ENCODE peak calls at places on chromosome 15, in six cellular contexts. K is activated CD8-positive, alpha-beta T cell treated with anti-CD3 and anti-CD28 coated beads, Interleukin-2, amount 10 ng/mL, durations not matched to agents 7 days and 5 days; H is progenitor cell of endocrine pancreas; R is T47D; Y is GM12891; J is CD4-positive, alpha-beta memory T cell. W is an unnamed sample.

GRCh38 chr15:60392601-60392985 is 5.2 kb downstream of the ANXA2 start:
- DNase-seq in Y (no peak), J (peak; percentile 69), K (peak; percentile 33), R (peak; percentile 57), H (no peak), W (no peak)

GRCh38 chr15:63146684-63147083 is 10.6 kb downstream of the RPS27L start:
- DNase-seq in Y (no peak), R (peak; percentile 22), J (no peak), H (no peak), K (no peak), W (no peak)

GRCh38 chr15:80778621-80778963 is 578 bp upstream of the CEMIP start:
- DNase-seq in J (no peak), K (no peak), H (no peak), R (no peak), Y (no peak), W (no peak)

GRCh38 chr15:91853968-91854943 is 748 bp downstream of the SLCO3A1 start:
- DNase-seq in J (peak; percentile 45), K (peak; percentile 57), Y (no peak), H (peak; percentile 43), R (no peak), W (no peak)

GRCh38 chr15:68833734-68834334 is 13.1 kb upstream of the ANP32A start:
- DNase-seq in K (peak; percentile 48), R (no peak), Y (no peak), J (peak; percentile 47), H (no peak), W (no peak)

GRCh38 chr15:33100314-33100713 is 94.2 kb downstream of the FMN1 start:
- DNase-seq in J (no peak), H (no peak), Y (no peak), K (no peak), R (no peak), W (no peak)

GRCh38 chr15:101000271-101000681 is 81.1 kb downstream of the LRRK1 start:
- DNase-seq in H (no peak), R (no peak), K (peak; percentile 4), Y (no peak), J (no peak), W (no peak)

GRCh38 chr15:91132079-91132478 is 32.0 kb downstream of the SV2B start:
- DNase-seq in Y (no peak), J (no peak), K (no peak), H (no peak), R (peak; percentile 31), W (no peak)

GRCh38 chr15:49314729-49315128 is 108.3 kb upstream of the FGF7 start:
- DNase-seq in J (no peak), Y (no peak), R (no peak), K (no peak), H (no peak), W (no peak)

GRCh38 chr15:55515991-55516776 is 8.2 kb upstream of the DNAAF4 start:
- DNase-seq in R (peak; percentile 21), H (no peak), J (no peak), Y (no peak), K (no peak), W (no peak)

GRCh38 chr15:34336947-34337556 is 529 bp downstream of the SLC12A6 start:
- DNase-seq in J (peak; percentile 23), K (peak; percentile 48), Y (no peak), H (no peak), R (no peak), W (no peak)

GRCh38 chr15:62105266-62105665 is 38.5 kb downstream of the C2CD4A start:
- DNase-seq in R (no peak), J (no peak), Y (no peak), H (no peak), K (no peak), W (no peak)

GRCh38 chr15:74438696-74439316 is 5.0 kb upstream of the SEMA7A start:
- DNase-seq in J (peak; percentile 69), H (peak; percentile 49), K (peak; percentile 88), R (peak; percentile 86), Y (peak; percentile 73), W (peak; percentile 69)

GRCh38 chr15:76185716-76186115 is 125.6 kb downstream of the ETFA start:
- DNase-seq in J (no peak), Y (no peak), H (no peak), R (peak; percentile 87), K (peak; percentile 33), W (no peak)

GRCh38 chr15:32729700-32730099 is 11.9 kb downstream of the GREM1 start:
- DNase-seq in H (no peak), K (no peak), J (no peak), R (no peak), Y (no peak), W (no peak)

GRCh38 chr15:61762682-61763081 is 297.6 kb downstream of the VPS13C start:
- DNase-seq in Y (no peak), J (no peak), K (no peak), H (no peak), R (no peak), W (no peak)

GRCh38 chr15:70870066-70870465 is 16.1 kb upstream of the LARP6 start:
- DNase-seq in H (no peak), K (no peak), R (no peak), Y (no peak), J (no peak), W (no peak)

GRCh38 chr15:69540622-69541021 is 88.0 kb downstream of the RPLP1 start:
- DNase-seq in R (no peak), H (no peak), J (no peak), K (no peak), Y (no peak), W (no peak)

GRCh38 chr15:66996099-66996498 is 69.3 kb upstream of the SMAD3 start:
- DNase-seq in K (no peak), R (no peak), H (no peak), Y (no peak), J (no peak), W (no peak)

GRCh38 chr15:34815836-34816235 is 20.5 kb upstream of the ACTC1 start:
- DNase-seq in K (no peak), Y (no peak), H (no peak), R (no peak), J (no peak), W (no peak)

GRCh38 chr15:64453689-64454037 is 6.7 kb upstream of the ZNF609 start:
- DNase-seq in R (no peak), J (no peak), K (no peak), Y (no peak), H (no peak), W (no peak)

GRCh38 chr15:44340410-44340809 is 51.9 kb downstream of the GOLM2 start:
- DNase-seq in H (no peak), Y (no peak), K (no peak), R (peak; percentile 12), J (no peak), W (no peak)

GRCh38 chr15:92006186-92007028 is 152.9 kb downstream of the SLCO3A1 start:
- DNase-seq in K (no peak), R (no peak), H (no peak), J (no peak), Y (no peak), W (no peak)

GRCh38 chr15:58568157-58568571 is 136.4 kb downstream of the LIPC start:
- DNase-seq in J (peak; percentile 12), K (peak; percentile 19), R (peak; percentile 50), Y (no peak), H (no peak), W (no peak)

GRCh38 chr15:100818927-100819326 is 60.7 kb upstream of the ALDH1A3 start:
- DNase-seq in Y (no peak), K (no peak), J (no peak), R (peak; percentile 36), H (no peak), W (no peak)

GRCh38 chr15:42274693-42274971 is 1.4 kb upstream of the TMEM87A start:
- DNase-seq in Y (no peak), R (no peak), K (no peak), H (no peak), J (no peak), W (no peak)

GRCh38 chr15:38714309-38715072 is 149.9 kb upstream of the RASGRP1 start:
- DNase-seq in K (no peak), H (no peak), Y (no peak), J (no peak), R (no peak), W (no peak)

GRCh38 chr15:70086636-70087035 is 11.1 kb downstream of the TLE3 start:
- DNase-seq in Y (no peak), R (no peak), H (no peak), K (no peak), J (no peak), W (no peak)

GRCh38 chr15:83118291-83118827 is 10.9 kb downstream of the TM6SF1 start:
- DNase-seq in Y (no peak), J (no peak), K (no peak), R (no peak), H (no peak), W (no peak)

GRCh38 chr15:101641134-101641764 is 10.9 kb downstream of the TM2D3 start:
- DNase-seq in R (peak; percentile 78), K (peak; percentile 86), Y (peak; percentile 37), H (peak; percentile 60), J (peak; percentile 77), W (no peak)

GRCh38 chr15:83063555-83063954 is 3.5 kb downstream of the BTBD1 start:
- DNase-seq in Y (no peak), K (no peak), H (no peak), J (no peak), R (no peak), W (no peak)

GRCh38 chr15:50049871-50050270 is 69.2 kb downstream of the ATP8B4 start:
- DNase-seq in Y (no peak), J (no peak), K (no peak), H (no peak), R (no peak), W (no peak)

GRCh38 chr15:83346342-83346741 is 61.9 kb upstream of the BNC1 start:
- DNase-seq in R (no peak), J (no peak), K (no peak), H (no peak), Y (no peak), W (no peak)

GRCh38 chr15:22979699-22980188 is 424 bp downstream of the CYFIP1 start:
- DNase-seq in J (peak; percentile 6), H (peak; percentile 18), K (peak; percentile 25), R (peak; percentile 41), Y (no peak), W (no peak)

GRCh38 chr15:94105760-94106159 is 125.6 kb upstream of the MCTP2 start:
- DNase-seq in J (no peak), H (no peak), Y (no peak), K (no peak), R (no peak), W (no peak)

GRCh38 chr15:28123408-28124023 is 24.4 kb upstream of the OCA2 start:
- DNase-seq in J (peak; percentile 21), Y (peak; percentile 64), K (peak; percentile 70), H (peak; percentile 71), R (peak; percentile 82), W (peak; percentile 54)

GRCh38 chr15:48021336-48022086 is 99.3 kb upstream of the SLC24A5 start:
- DNase-seq in K (no peak), J (no peak), Y (no peak), R (peak; percentile 5), H (no peak), W (no peak)

GRCh38 chr15:90557651-90558084 is 27.9 kb downstream of the CRTC3 start:
- DNase-seq in J (no peak), R (no peak), H (no peak), K (no peak), Y (no peak), W (no peak)

GRCh38 chr15:40911139-40911538 is 16.9 kb downstream of the VPS18 start:
- DNase-seq in K (no peak), H (no peak), J (no peak), R (no peak), Y (no peak), W (peak; percentile 13)